ENCODE peak calls at places on chromosomes 1 and 21, in seven cellular contexts. One of them, this sample, is unnamed.

GRCh38 chr1:174800221-174800791 is 199.4 kb upstream of the CACYBP start:
- DNase-seq in dorsolateral prefrontal cortex: peak
- DNase-seq in suprapubic skin: no peak
- DNase-seq in upper lobe of right lung: no peak
- DNase-seq in left ventricle myocardium inferior: no peak
- DNase-seq in heart left ventricle: no peak
- DNase-seq in HCT116: no peak
- DNase-seq in this sample: no peak

GRCh38 chr1:97499667-97500066 is 421.2 kb downstream of the DPYD start:
- DNase-seq in dorsolateral prefrontal cortex: no peak
- DNase-seq in suprapubic skin: no peak
- DNase-seq in upper lobe of right lung: no peak
- DNase-seq in left ventricle myocardium inferior: no peak
- DNase-seq in heart left ventricle: no peak
- DNase-seq in HCT116: no peak
- DNase-seq in this sample: no peak

GRCh38 chr1:8238141-8239038 is 79.5 kb upstream of the SLC45A1 start:
- DNase-seq in dorsolateral prefrontal cortex: no peak
- DNase-seq in suprapubic skin: no peak
- DNase-seq in upper lobe of right lung: no peak
- DNase-seq in left ventricle myocardium inferior: no peak
- DNase-seq in heart left ventricle: no peak
- DNase-seq in HCT116: no peak
- DNase-seq in this sample: no peak

GRCh38 chr1:205504311-205505075 is at the start of gene CDK18:
- DNase-seq in dorsolateral prefrontal cortex: peak
- DNase-seq in suprapubic skin: no peak
- DNase-seq in upper lobe of right lung: peak
- DNase-seq in left ventricle myocardium inferior: peak
- DNase-seq in heart left ventricle: peak
- DNase-seq in HCT116: peak
- DNase-seq in this sample: peak

GRCh38 chr1:239987103-239987745 is 104.5 kb upstream of the FMN2 start:
- DNase-seq in dorsolateral prefrontal cortex: peak
- DNase-seq in suprapubic skin: no peak
- DNase-seq in upper lobe of right lung: no peak
- DNase-seq in left ventricle myocardium inferior: no peak
- DNase-seq in heart left ventricle: no peak
- DNase-seq in HCT116: peak
- DNase-seq in this sample: peak

GRCh38 chr1:241499910-241500309 is 19.6 kb downstream of the FH start:
- DNase-seq in dorsolateral prefrontal cortex: peak
- DNase-seq in suprapubic skin: no peak
- DNase-seq in upper lobe of right lung: no peak
- DNase-seq in left ventricle myocardium inferior: no peak
- DNase-seq in heart left ventricle: no peak
- DNase-seq in HCT116: no peak
- DNase-seq in this sample: no peak

GRCh38 chr1:70318191-70318590 is 36.3 kb downstream of the ANKRD13C start:
- DNase-seq in dorsolateral prefrontal cortex: no peak
- DNase-seq in suprapubic skin: no peak
- DNase-seq in upper lobe of right lung: no peak
- DNase-seq in left ventricle myocardium inferior: no peak
- DNase-seq in heart left ventricle: no peak
- DNase-seq in HCT116: no peak
- DNase-seq in this sample: no peak

GRCh38 chr1:185338719-185339622 is 21.9 kb upstream of the IVNS1ABP start:
- DNase-seq in dorsolateral prefrontal cortex: no peak
- DNase-seq in suprapubic skin: no peak
- DNase-seq in upper lobe of right lung: no peak
- DNase-seq in left ventricle myocardium inferior: no peak
- DNase-seq in heart left ventricle: peak
- DNase-seq in HCT116: no peak
- DNase-seq in this sample: peak

GRCh38 chr1:94121411-94121821 is 468 bp upstream of the ABCA4 start:
- DNase-seq in dorsolateral prefrontal cortex: no peak
- DNase-seq in suprapubic skin: no peak
- DNase-seq in upper lobe of right lung: no peak
- DNase-seq in left ventricle myocardium inferior: no peak
- DNase-seq in heart left ventricle: no peak
- DNase-seq in HCT116: no peak
- DNase-seq in this sample: no peak

GRCh38 chr1:14607295-14607694 is 8.8 kb downstream of the KAZN start:
- DNase-seq in dorsolateral prefrontal cortex: no peak
- DNase-seq in suprapubic skin: no peak
- DNase-seq in upper lobe of right lung: no peak
- DNase-seq in left ventricle myocardium inferior: no peak
- DNase-seq in heart left ventricle: no peak
- DNase-seq in HCT116: no peak
- DNase-seq in this sample: no peak

GRCh38 chr1:104466068-104466467 is 716.4 kb downstream of the AMY1C start:
- DNase-seq in dorsolateral prefrontal cortex: no peak
- DNase-seq in suprapubic skin: no peak
- DNase-seq in upper lobe of right lung: no peak
- DNase-seq in left ventricle myocardium inferior: no peak
- DNase-seq in heart left ventricle: no peak
- DNase-seq in HCT116: no peak
- DNase-seq in this sample: no peak
- H3K27ac ChIP-seq in dorsolateral prefrontal cortex: no peak
- H3K27ac ChIP-seq in suprapubic skin: no peak
- H3K27ac ChIP-seq in upper lobe of right lung: no peak
- H3K27ac ChIP-seq in left ventricle myocardium inferior: no peak
- H3K27ac ChIP-seq in heart left ventricle: no peak
- H3K27ac ChIP-seq in HCT116: no peak
- H3K27ac ChIP-seq in this sample: no peak

GRCh38 chr1:46303038-46303871 is at the start of the genes LRRC41 and UQCRH:
- DNase-seq in dorsolateral prefrontal cortex: peak
- DNase-seq in suprapubic skin: peak
- DNase-seq in upper lobe of right lung: peak
- DNase-seq in left ventricle myocardium inferior: peak
- DNase-seq in heart left ventricle: peak
- DNase-seq in HCT116: peak
- DNase-seq in this sample: peak
- TF ChIP-seq CTCF in dorsolateral prefrontal cortex: no peak
- TF ChIP-seq CTCF in suprapubic skin: no peak
- TF ChIP-seq CTCF in upper lobe of right lung: no peak
- TF ChIP-seq CTCF in left ventricle myocardium inferior: no peak
- TF ChIP-seq CTCF in heart left ventricle: peak
- TF ChIP-seq CTCF in HCT116: peak
- TF ChIP-seq CTCF in this sample: peak

GRCh38 chr1:110555807-110556470 is 37.0 kb upstream of the KCNA10 start:
- DNase-seq in dorsolateral prefrontal cortex: peak
- DNase-seq in suprapubic skin: no peak
- DNase-seq in upper lobe of right lung: no peak
- DNase-seq in left ventricle myocardium inferior: peak
- DNase-seq in heart left ventricle: peak
- DNase-seq in HCT116: no peak
- DNase-seq in this sample: no peak
- H3K4me3 ChIP-seq in dorsolateral prefrontal cortex: peak
- H3K4me3 ChIP-seq in suprapubic skin: peak
- H3K4me3 ChIP-seq in upper lobe of right lung: peak
- H3K4me3 ChIP-seq in left ventricle myocardium inferior: peak
- H3K4me3 ChIP-seq in heart left ventricle: no peak
- H3K4me3 ChIP-seq in HCT116: no peak
- H3K4me3 ChIP-seq in this sample: peak

GRCh38 chr21:34335316-34335715 is 28.5 kb upstream of the KCNE2 start:
- DNase-seq in dorsolateral prefrontal cortex: no peak
- DNase-seq in suprapubic skin: no peak
- DNase-seq in upper lobe of right lung: no peak
- DNase-seq in left ventricle myocardium inferior: no peak
- DNase-seq in heart left ventricle: no peak
- DNase-seq in HCT116: no peak
- DNase-seq in this sample: no peak

GRCh38 chr21:34330055-34330454 is 33.8 kb upstream of the KCNE2 start:
- DNase-seq in dorsolateral prefrontal cortex: no peak
- DNase-seq in suprapubic skin: no peak
- DNase-seq in upper lobe of right lung: no peak
- DNase-seq in left ventricle myocardium inferior: no peak
- DNase-seq in heart left ventricle: no peak
- DNase-seq in HCT116: no peak
- DNase-seq in this sample: no peak

GRCh38 chr21:34336756-34337391 is 26.9 kb upstream of the KCNE2 start:
- DNase-seq in dorsolateral prefrontal cortex: no peak
- DNase-seq in suprapubic skin: no peak
- DNase-seq in upper lobe of right lung: no peak
- DNase-seq in left ventricle myocardium inferior: no peak
- DNase-seq in heart left ventricle: no peak
- DNase-seq in HCT116: no peak
- DNase-seq in this sample: no peak

GRCh38 chr21:34336245-34336644 is 27.6 kb upstream of the KCNE2 start:
- DNase-seq in dorsolateral prefrontal cortex: no peak
- DNase-seq in suprapubic skin: no peak
- DNase-seq in upper lobe of right lung: no peak
- DNase-seq in left ventricle myocardium inferior: peak
- DNase-seq in heart left ventricle: no peak
- DNase-seq in HCT116: no peak
- DNase-seq in this sample: no peak

DNA sequence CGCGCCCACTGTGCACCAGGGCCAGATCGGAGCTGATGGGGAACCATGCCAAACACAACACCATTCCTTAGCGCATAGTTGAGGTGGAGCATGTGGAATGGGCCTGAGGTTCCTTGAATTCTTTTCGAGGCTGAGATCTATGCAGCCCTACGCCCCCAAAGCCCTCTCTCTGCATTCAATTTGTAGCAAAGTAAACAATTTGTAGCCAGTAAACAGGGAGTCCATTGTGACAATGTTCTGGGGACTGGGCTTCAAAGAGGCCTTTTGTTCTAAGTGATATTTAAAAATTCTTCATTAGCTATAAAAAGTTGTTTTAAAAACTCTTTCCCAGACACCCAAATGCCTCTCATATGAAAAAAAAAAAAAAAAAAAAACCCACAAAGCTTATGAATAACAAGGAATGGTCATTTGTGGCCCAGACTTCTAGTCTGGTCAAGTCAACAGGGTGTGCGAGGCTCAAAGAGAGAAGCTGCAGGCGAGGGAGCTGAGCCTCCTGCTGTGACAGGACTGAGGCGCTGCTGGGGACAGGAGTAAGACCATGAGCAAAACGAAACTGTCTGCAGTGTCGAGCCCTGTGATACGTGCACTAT is 30.6 kb upstream of the KCNE2 start:
- DNase-seq in dorsolateral prefrontal cortex: no peak
- DNase-seq in suprapubic skin: no peak
- DNase-seq in upper lobe of right lung: no peak
- DNase-seq in left ventricle myocardium inferior: no peak
- DNase-seq in heart left ventricle: no peak
- DNase-seq in HCT116: no peak
- DNase-seq in this sample: no peak
- H3K27ac ChIP-seq in dorsolateral prefrontal cortex: no peak
- H3K27ac ChIP-seq in suprapubic skin: no peak
- H3K27ac ChIP-seq in upper lobe of right lung: no peak
- H3K27ac ChIP-seq in left ventricle myocardium inferior: no peak
- H3K27ac ChIP-seq in heart left ventricle: no peak
- H3K27ac ChIP-seq in HCT116: no peak
- H3K27ac ChIP-seq in this sample: no peak

GRCh38 chr1:182811975-182812727 is 22.6 kb downstream of the NPL start:
- DNase-seq in dorsolateral prefrontal cortex: no peak
- DNase-seq in suprapubic skin: no peak
- DNase-seq in upper lobe of right lung: no peak
- DNase-seq in left ventricle myocardium inferior: no peak
- DNase-seq in heart left ventricle: no peak
- DNase-seq in HCT116: no peak
- DNase-seq in this sample: no peak
- TF ChIP-seq CTCF in dorsolateral prefrontal cortex: peak
- TF ChIP-seq CTCF in suprapubic skin: no peak
- TF ChIP-seq CTCF in upper lobe of right lung: no peak
- TF ChIP-seq CTCF in left ventricle myocardium inferior: no peak
- TF ChIP-seq CTCF in heart left ventricle: no peak
- TF ChIP-seq CTCF in HCT116: peak
- TF ChIP-seq CTCF in this sample: no peak